ENCODE peak calls at places on chromosomes 13 and 19, in five cellular contexts. One of them, this sample, is unnamed.

GRCh38 chr13:44438234-44438579 is 64.6 kb downstream of the SERP2 start:
- DNase-seq in right atrium auricular region: no peak
- DNase-seq in esophagus squamous epithelium: no peak
- DNase-seq in A549: no peak
- DNase-seq in fibroblast of pulmonary artery: no peak
- DNase-seq in this sample: no peak

GRCh38 chr19:33063356-33064116 is 1.2 kb downstream of the RHPN2 start:
- DNase-seq in right atrium auricular region: no peak
- DNase-seq in A549: no peak
- DNase-seq in esophagus squamous epithelium: no peak
- DNase-seq in fibroblast of pulmonary artery: peak; percentile 43
- DNase-seq in this sample: no peak

GRCh38 chr19:28641395-28641794 is 571.6 kb downstream of the UQCRFS1 start:
- DNase-seq in A549: no peak
- DNase-seq in right atrium auricular region: no peak
- DNase-seq in esophagus squamous epithelium: no peak
- DNase-seq in fibroblast of pulmonary artery: no peak
- DNase-seq in this sample: no peak

GRCh38 chr13:94860981-94861407 is 148.6 kb upstream of the SOX21 start:
- DNase-seq in right atrium auricular region: no peak
- DNase-seq in fibroblast of pulmonary artery: peak; percentile 31
- DNase-seq in esophagus squamous epithelium: no peak
- DNase-seq in A549: no peak
- DNase-seq in this sample: no peak

GRCh38 chr19:29620931-29621351 is 14.9 kb downstream of the POP4 start:
- DNase-seq in A549: no peak
- DNase-seq in right atrium auricular region: no peak
- DNase-seq in fibroblast of pulmonary artery: no peak
- DNase-seq in esophagus squamous epithelium: no peak
- DNase-seq in this sample: no peak

GRCh38 chr13:32228330-32229041 is 86.7 kb downstream of the ZAR1L start:
- DNase-seq in right atrium auricular region: no peak
- DNase-seq in fibroblast of pulmonary artery: peak; percentile 25
- DNase-seq in A549: no peak
- DNase-seq in esophagus squamous epithelium: no peak
- DNase-seq in this sample: peak; percentile 81

GRCh38 chr19:51783373-51783772 is 11.6 kb upstream of the FPR3 start:
- DNase-seq in A549: no peak
- DNase-seq in fibroblast of pulmonary artery: peak; percentile 48
- DNase-seq in esophagus squamous epithelium: no peak
- DNase-seq in right atrium auricular region: no peak
- DNase-seq in this sample: no peak

GRCh38 chr19:11166281-11167142 is 10.9 kb upstream of the SPC24 start:
- DNase-seq in esophagus squamous epithelium: no peak
- DNase-seq in fibroblast of pulmonary artery: no peak
- DNase-seq in A549: no peak
- DNase-seq in right atrium auricular region: peak; percentile 77
- DNase-seq in this sample: no peak

GRCh38 chr19:11375143-11375948 is 880 bp downstream of the SWSAP1 start:
- DNase-seq in fibroblast of pulmonary artery: no peak
- DNase-seq in A549: no peak
- DNase-seq in right atrium auricular region: peak; percentile 67
- DNase-seq in esophagus squamous epithelium: no peak
- DNase-seq in this sample: no peak

GRCh38 chr13:30829145-30829544 is 76.9 kb upstream of the MEDAG start:
- DNase-seq in A549: peak; percentile 23
- DNase-seq in right atrium auricular region: no peak
- DNase-seq in esophagus squamous epithelium: no peak
- DNase-seq in fibroblast of pulmonary artery: peak; percentile 47
- DNase-seq in this sample: no peak

GRCh38 chr19:29650988-29651387 is 14.3 kb upstream of the PLEKHF1 start:
- DNase-seq in fibroblast of pulmonary artery: no peak
- DNase-seq in esophagus squamous epithelium: no peak
- DNase-seq in A549: no peak
- DNase-seq in right atrium auricular region: no peak
- DNase-seq in this sample: no peak

GRCh38 chr13:51759240-51759639 is 44.7 kb downstream of the DHRS12 start:
- DNase-seq in fibroblast of pulmonary artery: peak; percentile 16
- DNase-seq in right atrium auricular region: no peak
- DNase-seq in A549: no peak
- DNase-seq in esophagus squamous epithelium: no peak
- DNase-seq in this sample: no peak

GRCh38 chr19:21610787-21611186 is 105.4 kb downstream of the ZNF429 start:
- DNase-seq in right atrium auricular region: no peak
- DNase-seq in esophagus squamous epithelium: no peak
- DNase-seq in fibroblast of pulmonary artery: no peak
- DNase-seq in A549: no peak
- DNase-seq in this sample: no peak

GRCh38 chr13:77732287-77732686 is 34.8 kb downstream of the SLAIN1 start:
- DNase-seq in esophagus squamous epithelium: no peak
- DNase-seq in fibroblast of pulmonary artery: no peak
- DNase-seq in right atrium auricular region: no peak
- DNase-seq in A549: no peak
- DNase-seq in this sample: no peak

GRCh38 chr13:43268632-43269031 is 245.2 kb downstream of the DNAJC15 start:
- DNase-seq in fibroblast of pulmonary artery: peak; percentile 37
- DNase-seq in A549: no peak
- DNase-seq in esophagus squamous epithelium: no peak
- DNase-seq in right atrium auricular region: no peak
- DNase-seq in this sample: no peak

GRCh38 chr19:17797397-17798201 is 2.7 kb downstream of the B3GNT3 start:
- DNase-seq in esophagus squamous epithelium: no peak
- DNase-seq in A549: peak; percentile 78
- DNase-seq in right atrium auricular region: no peak
- DNase-seq in fibroblast of pulmonary artery: no peak
- DNase-seq in this sample: peak; percentile 48

GRCh38 chr13:44810067-44810840 is 179.0 kb downstream of the NUFIP1 start:
- DNase-seq in esophagus squamous epithelium: no peak
- DNase-seq in right atrium auricular region: peak; percentile 78
- DNase-seq in fibroblast of pulmonary artery: peak; percentile 48
- DNase-seq in A549: no peak
- DNase-seq in this sample: no peak

GRCh38 chr13:109345433-109345941 is 440.9 kb downstream of the IRS2 start:
- DNase-seq in fibroblast of pulmonary artery: peak; percentile 21
- DNase-seq in right atrium auricular region: no peak
- DNase-seq in esophagus squamous epithelium: no peak
- DNase-seq in A549: no peak
- DNase-seq in this sample: no peak

GRCh38 chr19:16573925-16574324 is 1.7 kb upstream of the SLC35E1 start:
- DNase-seq in A549: no peak
- DNase-seq in fibroblast of pulmonary artery: no peak
- DNase-seq in right atrium auricular region: no peak
- DNase-seq in esophagus squamous epithelium: no peak
- DNase-seq in this sample: no peak

GRCh38 chr13:91539458-91540156 is 141.2 kb downstream of the GPC5 start:
- DNase-seq in right atrium auricular region: no peak
- DNase-seq in fibroblast of pulmonary artery: no peak
- DNase-seq in A549: no peak
- DNase-seq in esophagus squamous epithelium: no peak
- DNase-seq in this sample: peak; percentile 4

GRCh38 chr13:75481176-75482069 is 546 bp downstream of the TBC1D4 start:
- DNase-seq in right atrium auricular region: no peak
- DNase-seq in esophagus squamous epithelium: no peak
- DNase-seq in fibroblast of pulmonary artery: no peak
- DNase-seq in A549: peak; percentile 8
- DNase-seq in this sample: peak; percentile 62

GRCh38 chr19:49713236-49713845 is 22.4 kb downstream of the CPT1C start:
- DNase-seq in right atrium auricular region: no peak
- DNase-seq in A549: no peak
- DNase-seq in esophagus squamous epithelium: no peak
- DNase-seq in fibroblast of pulmonary artery: no peak
- DNase-seq in this sample: peak; percentile 74

GRCh38 chr13:27976362-27977177 is 7.5 kb upstream of the CDX2 start:
- DNase-seq in fibroblast of pulmonary artery: no peak
- DNase-seq in A549: no peak
- DNase-seq in right atrium auricular region: no peak
- DNase-seq in esophagus squamous epithelium: no peak
- DNase-seq in this sample: no peak

GRCh38 chr13:51978836-51979556 is 32.3 kb downstream of the ATP7B start:
- DNase-seq in fibroblast of pulmonary artery: no peak
- DNase-seq in esophagus squamous epithelium: no peak
- DNase-seq in A549: no peak
- DNase-seq in right atrium auricular region: no peak
- DNase-seq in this sample: peak; percentile 86

GRCh38 chr13:110662105-110662504 is 43.8 kb downstream of the CARS2 start:
- DNase-seq in right atrium auricular region: no peak
- DNase-seq in A549: no peak
- DNase-seq in fibroblast of pulmonary artery: no peak
- DNase-seq in esophagus squamous epithelium: no peak
- DNase-seq in this sample: no peak

GRCh38 chr19:13091400-13092161 is 11.1 kb downstream of the LYL1 start:
- DNase-seq in fibroblast of pulmonary artery: peak; percentile 94
- DNase-seq in right atrium auricular region: peak; percentile 84
- DNase-seq in A549: no peak
- DNase-seq in esophagus squamous epithelium: no peak
- DNase-seq in this sample: no peak

GRCh38 chr13:71858647-71859046 is 8.4 kb downstream of the DACH1 start:
- DNase-seq in fibroblast of pulmonary artery: no peak
- DNase-seq in esophagus squamous epithelium: no peak
- DNase-seq in A549: no peak
- DNase-seq in right atrium auricular region: no peak
- DNase-seq in this sample: no peak

GRCh38 chr13:61728468-61728867 is 312.8 kb upstream of the PCDH20 start:
- DNase-seq in A549: no peak
- DNase-seq in esophagus squamous epithelium: no peak
- DNase-seq in right atrium auricular region: no peak
- DNase-seq in fibroblast of pulmonary artery: peak; percentile 79
- DNase-seq in this sample: no peak

GRCh38 chr13:93293716-93294115 is 67.1 kb downstream of the GPC6 start:
- DNase-seq in A549: no peak
- DNase-seq in fibroblast of pulmonary artery: no peak
- DNase-seq in right atrium auricular region: no peak
- DNase-seq in esophagus squamous epithelium: no peak
- DNase-seq in this sample: no peak

GRCh38 chr19:49677901-49678674 is 1.0 kb downstream of the PRMT1 start:
- DNase-seq in esophagus squamous epithelium: no peak
- DNase-seq in right atrium auricular region: peak; percentile 75
- DNase-seq in A549: peak; percentile 91
- DNase-seq in fibroblast of pulmonary artery: peak; percentile 71
- DNase-seq in this sample: peak; percentile 89

GRCh38 chr19:15265849-15266248 is 33.6 kb upstream of the EPHX3 start:
- DNase-seq in A549: no peak
- DNase-seq in right atrium auricular region: peak; percentile 96
- DNase-seq in esophagus squamous epithelium: no peak
- DNase-seq in fibroblast of pulmonary artery: peak; percentile 98
- DNase-seq in this sample: no peak

GRCh38 chr19:16462757-16463250 is 9.0 kb downstream of the EPS15L1 start:
- DNase-seq in right atrium auricular region: peak; percentile 67
- DNase-seq in esophagus squamous epithelium: no peak
- DNase-seq in fibroblast of pulmonary artery: no peak
- DNase-seq in A549: no peak
- DNase-seq in this sample: no peak

DNA sequence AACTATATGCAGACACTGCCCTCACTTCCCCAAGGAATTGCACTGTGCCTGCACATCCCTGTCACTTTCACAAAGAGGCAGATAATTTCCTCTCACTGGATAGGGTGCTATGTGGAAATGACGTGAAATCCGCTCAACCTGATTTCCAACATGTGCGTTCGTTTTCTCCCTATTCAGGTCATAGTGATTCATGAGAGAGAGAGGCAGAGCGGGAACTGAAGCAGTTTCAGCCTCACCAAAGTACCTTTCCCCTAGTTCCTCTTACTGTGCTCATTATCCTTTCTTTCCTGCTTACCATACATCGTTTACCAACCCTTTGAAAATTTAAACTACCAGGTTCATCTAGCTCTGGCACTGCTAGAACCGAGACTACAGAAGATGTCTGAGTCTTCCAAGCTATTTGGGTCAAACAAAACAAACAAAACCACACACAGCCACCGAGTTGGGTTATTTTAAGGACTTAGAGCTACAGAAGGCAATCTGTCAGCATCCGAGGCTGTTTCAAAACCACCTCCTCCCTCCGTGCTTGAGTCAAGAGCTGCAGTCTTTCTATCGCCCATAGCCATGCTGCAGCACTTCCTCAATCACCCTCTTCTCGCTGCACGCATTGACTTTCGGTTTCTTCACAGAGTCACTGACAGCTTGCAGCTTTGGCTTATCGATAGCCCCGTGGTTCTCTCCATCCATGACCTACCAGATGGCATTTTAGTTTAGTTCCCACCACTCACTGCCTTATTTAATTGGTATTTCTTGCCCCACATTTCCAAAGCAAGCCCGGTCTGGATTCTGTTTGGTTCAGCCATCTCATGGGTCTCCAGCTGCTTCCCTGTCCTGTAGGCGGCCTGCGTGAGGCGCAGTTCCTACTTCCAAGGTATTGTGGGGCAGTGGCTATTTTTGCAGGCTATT is 1395.8 kb downstream of the EFNB2 start:
- DNase-seq in esophagus squamous epithelium: peak; percentile 4
- DNase-seq in right atrium auricular region: peak; percentile 59
- DNase-seq in A549: peak; percentile 46
- DNase-seq in fibroblast of pulmonary artery: peak; percentile 16
- DNase-seq in this sample: peak; percentile 45
- H3K4me3 ChIP-seq in esophagus squamous epithelium: peak overlapping the region; percentile 29
- H3K4me3 ChIP-seq in right atrium auricular region: no peak overlapping the region
- H3K4me3 ChIP-seq in A549: peak overlapping the region; percentile 52
- H3K4me3 ChIP-seq in fibroblast of pulmonary artery: peak overlapping the region; percentile 38
- H3K4me3 ChIP-seq in this sample: peak overlapping the region; percentile 41

GRCh38 chr19:47470447-47471195 is 1.1 kb downstream of the SLC8A2 start:
- DNase-seq in esophagus squamous epithelium: no peak
- DNase-seq in fibroblast of pulmonary artery: no peak
- DNase-seq in right atrium auricular region: no peak
- DNase-seq in A549: no peak
- DNase-seq in this sample: no peak
- H3K4me3 ChIP-seq in esophagus squamous epithelium: no peak overlapping the region
- H3K4me3 ChIP-seq in fibroblast of pulmonary artery: no peak overlapping the region
- H3K4me3 ChIP-seq in right atrium auricular region: no peak overlapping the region
- H3K4me3 ChIP-seq in A549: no peak overlapping the region
- H3K4me3 ChIP-seq in this sample: no peak overlapping the region

GRCh38 chr19:45437328-45437727 is 13.6 kb upstream of the ERCC1 start:
- DNase-seq in A549: no peak
- DNase-seq in right atrium auricular region: no peak
- DNase-seq in fibroblast of pulmonary artery: no peak
- DNase-seq in esophagus squamous epithelium: no peak
- DNase-seq in this sample: no peak

GRCh38 chr19:45440873-45441654 is 17.3 kb upstream of the ERCC1 start:
- DNase-seq in right atrium auricular region: no peak
- DNase-seq in fibroblast of pulmonary artery: peak; percentile 57
- DNase-seq in A549: no peak
- DNase-seq in esophagus squamous epithelium: no peak
- DNase-seq in this sample: peak; percentile 39

GRCh38 chr19:45439569-45440258 is 16.0 kb upstream of the ERCC1 start:
- DNase-seq in fibroblast of pulmonary artery: peak; percentile 73
- DNase-seq in esophagus squamous epithelium: no peak
- DNase-seq in right atrium auricular region: peak; percentile 85
- DNase-seq in A549: peak; percentile 74
- DNase-seq in this sample: peak; percentile 69

GRCh38 chr19:45440259-45440638 is 16.5 kb upstream of the ERCC1 start:
- DNase-seq in esophagus squamous epithelium: no peak
- DNase-seq in right atrium auricular region: no peak
- DNase-seq in fibroblast of pulmonary artery: no peak
- DNase-seq in A549: no peak
- DNase-seq in this sample: no peak

GRCh38 chr19:45439190-45439568 is 15.5 kb upstream of the ERCC1 start:
- DNase-seq in A549: no peak
- DNase-seq in right atrium auricular region: no peak
- DNase-seq in esophagus squamous epithelium: no peak
- DNase-seq in fibroblast of pulmonary artery: no peak
- DNase-seq in this sample: no peak
- H3K4me3 ChIP-seq in A549: peak overlapping the region; percentile 52
- H3K4me3 ChIP-seq in right atrium auricular region: no peak overlapping the region
- H3K4me3 ChIP-seq in esophagus squamous epithelium: peak overlapping the region; percentile 47
- H3K4me3 ChIP-seq in fibroblast of pulmonary artery: peak overlapping the region; percentile 48
- H3K4me3 ChIP-seq in this sample: peak overlapping the region; percentile 61

GRCh38 chr19:35206855-35207254 is 21.7 kb downstream of the FAM187B start:
- DNase-seq in esophagus squamous epithelium: no peak
- DNase-seq in right atrium auricular region: no peak
- DNase-seq in A549: no peak
- DNase-seq in fibroblast of pulmonary artery: no peak
- DNase-seq in this sample: no peak
- H3K4me3 ChIP-seq in esophagus squamous epithelium: no peak overlapping the region
- H3K4me3 ChIP-seq in right atrium auricular region: no peak overlapping the region
- H3K4me3 ChIP-seq in A549: no peak overlapping the region
- H3K4me3 ChIP-seq in fibroblast of pulmonary artery: no peak overlapping the region
- H3K4me3 ChIP-seq in this sample: no peak overlapping the region